ENCODE peak calls at places on chromosomes 3 and 15, in nine cellular contexts. T is neural progenitor cell, F is heart right ventricle, V is uterus, E is SJSA1, K is GM23248, H is lower lobe of right lung, U is OCI-LY7, Q is psoas muscle. A is an unnamed sample. For H3K4me1, the result is how much of the 10 kb centered on the place peaks cover.

GRCh38 chr3:35929158-35929557 is 289.8 kb downstream of the ARPP21 start:
- DNase-seq in H (no peak), F (no peak), V (no peak), E (no peak), T (no peak), Q (no peak), U (no peak), K (no peak), A (no peak)

GRCh38 chr3:179474480-179474879 is 23.2 kb upstream of the GNB4 start:
- DNase-seq in K (no peak), U (peak), Q (no peak), F (no peak), T (no peak), E (no peak), V (no peak), H (no peak), A (no peak)

GRCh38 chr3:13578246-13578645 is 29.3 kb downstream of the FBLN2 start:
- DNase-seq in F (no peak), U (no peak), Q (no peak), V (no peak), H (no peak), E (no peak), K (peak), T (no peak), A (no peak)

GRCh38 chr3:21668012-21668411 is 83.0 kb downstream of the ZNF385D start:
- DNase-seq in H (no peak), E (no peak), T (no peak), V (no peak), K (peak), F (no peak), Q (no peak), U (no peak), A (no peak)

GRCh38 chr15:39667382-39668127 is 86.7 kb downstream of the THBS1 start:
- DNase-seq in Q (no peak), U (no peak), K (no peak), F (no peak), H (no peak), V (no peak), T (peak), E (peak), A (no peak)

GRCh38 chr15:74374648-74375302 is 7.3 kb upstream of the CYP11A1 start:
- DNase-seq in E (no peak), V (no peak), U (no peak), T (no peak), H (no peak), K (no peak), F (no peak), Q (no peak), A (no peak)

GRCh38 chr3:44969170-44969569 is 6.8 kb downstream of the ZDHHC3 start:
- DNase-seq in T (no peak), U (peak), K (no peak), Q (no peak), E (no peak), V (no peak), F (no peak), H (no peak), A (no peak)

GRCh38 chr3:115615001-115615447 is 8.3 kb upstream of the GAP43 start:
- DNase-seq in T (peak), V (no peak), E (no peak), U (no peak), Q (no peak), H (no peak), F (no peak), K (peak), A (no peak)

GRCh38 chr15:27796405-27797085 is 302.6 kb downstream of the OCA2 start:
- DNase-seq in H (no peak), Q (no peak), K (no peak), V (no peak), F (no peak), U (no peak), E (no peak), T (no peak), A (no peak)

GRCh38 chr3:145801699-145802098 is 359.3 kb downstream of the PLOD2 start:
- DNase-seq in F (no peak), U (no peak), V (no peak), Q (no peak), T (no peak), H (no peak), K (no peak), E (no peak), A (no peak)

GRCh38 chr15:99435761-99436346 is 129.9 kb upstream of the MEF2A start:
- DNase-seq in K (peak), F (no peak), T (no peak), U (no peak), V (peak), Q (peak), E (no peak), H (no peak), A (no peak)

DNA sequence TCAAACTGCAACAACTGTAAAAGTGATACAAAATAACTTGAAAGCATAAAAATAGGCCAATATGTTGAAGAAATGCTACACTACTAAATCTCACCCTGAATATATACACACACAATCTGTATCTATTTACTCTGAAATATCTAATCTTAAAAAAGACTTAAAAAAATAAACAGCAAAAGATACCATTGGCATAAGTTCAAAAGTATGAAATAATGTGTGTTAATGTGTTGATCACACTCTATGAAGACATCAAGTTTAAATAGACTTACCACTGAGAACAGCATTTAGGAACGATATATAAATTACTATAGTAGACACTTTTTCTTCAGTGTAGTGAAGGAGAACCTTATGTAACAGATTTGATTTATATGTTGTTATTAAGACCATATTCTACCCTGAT is 14.1 kb upstream of the SATB1 start:
- DNase-seq in U (no peak), E (no peak), V (no peak), Q (no peak), K (no peak), F (no peak), H (no peak), T (no peak), A (no peak)
- H3K4me1 ChIP-seq in U (under half), E (under half), V (under half), Q (under half), K (under half), F (under half), H (under half), T (under half), A (under half)

GRCh38 chr3:30628188-30628930 is 22.0 kb downstream of the TGFBR2 start:
- DNase-seq in U (no peak), E (no peak), K (no peak), V (no peak), T (peak), F (no peak), Q (no peak), H (no peak), A (no peak)

GRCh38 chr3:30631237-30631961 is 25.0 kb downstream of the TGFBR2 start:
- DNase-seq in V (no peak), E (no peak), K (peak), T (no peak), U (peak), Q (no peak), H (no peak), F (no peak), A (no peak)

GRCh38 chr3:30630238-30631030 is 24.0 kb downstream of the TGFBR2 start:
- DNase-seq in Q (no peak), F (no peak), V (no peak), T (no peak), K (no peak), H (no peak), U (no peak), E (no peak), A (no peak)

GRCh38 chr3:30629736-30630135 is 23.3 kb downstream of the TGFBR2 start:
- DNase-seq in V (no peak), H (no peak), T (no peak), Q (no peak), K (no peak), F (no peak), U (no peak), E (no peak), A (no peak)

DNA sequence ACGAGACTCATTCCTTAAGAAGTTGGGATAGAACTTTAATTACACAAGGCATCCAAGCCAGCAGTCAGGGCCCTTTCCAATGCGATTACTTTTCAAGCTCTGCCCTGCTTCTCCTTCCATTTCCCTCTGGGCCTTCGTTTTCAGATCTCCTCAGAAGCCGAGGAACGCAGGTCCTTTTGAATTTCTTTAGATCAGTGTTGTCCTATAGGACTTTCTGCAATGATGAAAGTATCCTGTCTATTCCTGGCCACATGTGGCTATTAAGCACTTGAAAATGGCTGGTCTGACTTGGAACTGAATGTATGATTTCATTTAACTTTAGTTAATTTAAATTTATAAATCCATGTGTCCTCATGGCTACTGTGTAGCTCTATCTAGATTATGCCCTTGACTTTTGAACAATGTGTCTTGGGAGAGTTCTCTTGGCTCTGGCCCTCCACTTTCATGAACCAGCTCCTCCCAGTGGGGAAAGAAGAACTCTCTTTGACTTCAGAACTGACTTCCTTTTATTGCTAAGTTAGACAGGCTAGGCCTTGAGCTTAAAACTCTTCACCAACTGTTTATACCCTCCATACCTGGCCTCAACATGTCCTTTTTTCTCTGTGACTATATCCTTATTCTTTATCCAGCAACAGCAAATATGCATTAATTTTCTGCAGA is 22.7 kb downstream of the TGFBR2 start:
- DNase-seq in V (no peak), H (no peak), E (no peak), U (peak), K (no peak), Q (no peak), F (peak), T (no peak), A (no peak)
- H3K4me1 ChIP-seq in V (under half), H (half or more), E (under half), U (half or more), K (half or more), Q (half or more), F (half or more), T (under half), A (under half)

DNA sequence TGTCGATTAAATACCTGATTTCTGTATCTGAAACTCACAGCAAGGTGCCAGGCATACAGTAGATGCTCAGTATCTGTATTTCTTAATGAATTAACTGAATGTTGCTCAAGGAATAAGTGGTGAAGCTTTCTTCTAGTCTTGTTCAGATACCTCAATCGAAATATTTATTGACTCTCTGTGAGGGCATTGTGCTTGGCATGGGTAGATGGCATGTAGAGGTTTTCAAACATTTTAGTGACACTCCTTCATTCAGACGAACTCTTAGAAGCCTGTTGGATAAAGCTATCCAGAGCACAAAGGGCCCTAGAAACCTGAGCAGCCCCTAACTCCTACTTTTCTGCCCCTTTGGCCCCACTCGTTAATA is 369 bp upstream of the SNX1 start:
- DNase-seq in K (no peak), U (no peak), Q (no peak), F (no peak), T (no peak), E (peak), H (no peak), V (no peak), A (no peak)
- H3K4me1 ChIP-seq in K (under half), U (half or more), Q (half or more), F (half or more), T (under half), E (under half), H (half or more), V (under half), A (under half)

DNA sequence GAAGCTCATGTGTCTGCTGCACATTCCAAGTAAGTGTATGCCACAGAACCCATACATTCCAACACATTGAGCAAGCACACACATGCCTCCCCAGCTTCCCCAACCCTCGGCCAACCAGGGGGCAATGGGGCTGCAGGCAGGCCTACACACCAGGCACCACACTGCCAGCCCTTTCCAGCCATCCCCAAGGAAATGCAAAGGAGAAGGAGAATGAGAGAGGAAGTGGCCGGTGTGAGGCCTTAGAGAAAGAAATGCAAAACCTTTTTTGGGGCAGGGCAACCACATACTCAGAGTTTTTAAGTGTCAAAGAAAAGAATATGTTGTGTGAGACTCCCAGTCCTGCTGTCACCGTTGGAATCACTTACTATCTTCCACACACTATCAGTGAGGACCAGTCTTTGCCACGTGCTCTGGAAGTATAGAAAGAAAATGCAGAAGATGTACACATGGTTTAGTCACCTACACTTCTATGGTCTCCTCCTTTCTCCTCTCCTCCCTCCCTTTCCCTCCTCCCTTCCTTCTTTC is 11.1 kb downstream of the IGF2BP2 start:
- DNase-seq in K (peak), F (no peak), H (no peak), Q (no peak), V (no peak), E (peak), T (peak), U (no peak), A (no peak)
- H3K4me1 ChIP-seq in K (half or more), F (under half), H (under half), Q (under half), V (under half), E (half or more), T (half or more), U (under half), A (half or more)

GRCh38 chr15:70247281-70247680 is 149.6 kb upstream of the TLE3 start:
- DNase-seq in H (no peak), K (no peak), T (no peak), F (no peak), Q (no peak), U (no peak), V (no peak), E (no peak), A (no peak)

GRCh38 chr15:70249616-70250015 is 151.9 kb upstream of the TLE3 start:
- DNase-seq in Q (peak), K (no peak), U (no peak), V (no peak), T (no peak), H (no peak), F (no peak), E (no peak), A (no peak)

GRCh38 chr15:70246623-70247200 is 149.0 kb upstream of the TLE3 start:
- DNase-seq in Q (no peak), F (no peak), V (no peak), K (no peak), E (no peak), H (no peak), T (no peak), U (no peak), A (no peak)

GRCh38 chr15:70250208-70251201 is 152.8 kb upstream of the TLE3 start:
- DNase-seq in K (no peak), H (no peak), T (no peak), F (no peak), V (no peak), Q (peak), E (no peak), U (no peak), A (no peak)

GRCh38 chr15:70248116-70249025 is 150.7 kb upstream of the TLE3 start:
- DNase-seq in E (no peak), H (no peak), Q (peak), F (no peak), K (no peak), T (peak), U (no peak), V (no peak), A (no peak)
- H3K4me1 ChIP-seq in E (under half), H (under half), Q (under half), F (under half), K (under half), T (under half), U (under half), V (under half), A (under half)